ENCODE peak calls at places on chromosomes 11 and 22, in nine cellular contexts. J is HS-27A; Q is kidney tubule cell; M is psoas muscle; V is T-helper 2 cell; B is activated CD4-positive, alpha-beta memory T cell treated with anti-CD3 and anti-CD28 coated beads for 36 hours; R is LoVo; U is A549; F is cardiac fibroblast. N is an unnamed sample.

GRCh38 chr11:69657911-69658605 is 17.1 kb downstream of the LTO1 start:
- DNase-seq in Q (no peak), V (no peak), R (no peak), J (no peak), U (no peak), F (no peak), B (no peak), M (no peak), N (no peak)

GRCh38 chr11:100981196-100981824 is 148.3 kb downstream of the PGR start:
- DNase-seq in V (no peak), R (no peak), Q (peak), M (no peak), F (no peak), J (no peak), B (no peak), U (no peak), N (no peak)

GRCh38 chr22:33324228-33324627 is 266.0 kb upstream of the SYN3 start:
- DNase-seq in J (no peak), Q (no peak), V (no peak), R (no peak), F (no peak), M (no peak), B (no peak), U (no peak), N (no peak)

GRCh38 chr11:35141538-35141937 is 2.6 kb downstream of the CD44 start:
- DNase-seq in Q (no peak), V (no peak), J (no peak), M (peak), U (no peak), R (no peak), F (no peak), B (peak), N (no peak)

GRCh38 chr11:107576497-107577086 is 11.1 kb upstream of the ALKBH8 start:
- DNase-seq in R (peak), Q (peak), F (peak), M (peak), B (peak), V (no peak), J (no peak), U (no peak), N (no peak)

GRCh38 chr11:38182126-38182907 is 1584.3 kb upstream of the RAG2 start:
- DNase-seq in Q (no peak), U (no peak), F (peak), J (no peak), B (no peak), M (no peak), V (no peak), R (no peak), N (no peak)

GRCh38 chr11:94787798-94788197 is 19.6 kb downstream of the AMOTL1 start:
- DNase-seq in M (no peak), B (no peak), R (peak), F (no peak), J (no peak), Q (peak), V (no peak), U (no peak), N (no peak)

GRCh38 chr22:24162377-24162927 is 18.8 kb upstream of the SUSD2 start:
- DNase-seq in Q (no peak), U (no peak), J (no peak), F (no peak), B (no peak), R (no peak), M (no peak), V (no peak), N (no peak)

GRCh38 chr22:35111244-35111643 is 45.3 kb downstream of the ISX start:
- DNase-seq in B (no peak), R (no peak), U (no peak), Q (no peak), J (no peak), V (no peak), F (no peak), M (no peak), N (no peak)